ENCODE peak calls at places on chromosomes 6 and 20, in ten cellular contexts. One of them, this sample, is unnamed.

GRCh38 chr20:53609501-53610445 is 16.1 kb upstream of the ZNF217 start:
- DNase-seq in osteocyte: no peak
- DNase-seq in activated CD8-positive, alpha-beta T cell treated with anti-CD3 and anti-CD28 coated beads, Interleukin-2, amount 10 ng/mL, durations not matched to agents 7 days and 5 days: peak
- DNase-seq in Kasumi-1: peak
- DNase-seq in cardiac fibroblast: peak
- DNase-seq in mesendoderm: peak
- DNase-seq in anterior cingulate cortex: no peak
- DNase-seq in SK-N-SH: no peak
- DNase-seq in kidney tubule cell: peak
- DNase-seq in left cardiac atrium: peak
- DNase-seq in this sample: no peak

GRCh38 chr6:150255840-150256239 is 113.0 kb upstream of the IYD start:
- DNase-seq in osteocyte: no peak
- DNase-seq in activated CD8-positive, alpha-beta T cell treated with anti-CD3 and anti-CD28 coated beads, Interleukin-2, amount 10 ng/mL, durations not matched to agents 7 days and 5 days: no peak
- DNase-seq in Kasumi-1: no peak
- DNase-seq in cardiac fibroblast: no peak
- DNase-seq in mesendoderm: no peak
- DNase-seq in anterior cingulate cortex: no peak
- DNase-seq in SK-N-SH: no peak
- DNase-seq in kidney tubule cell: no peak
- DNase-seq in left cardiac atrium: no peak
- DNase-seq in this sample: no peak

GRCh38 chr6:5087389-5087788 is 2.2 kb downstream of the PPP1R3G start:
- DNase-seq in osteocyte: peak
- DNase-seq in activated CD8-positive, alpha-beta T cell treated with anti-CD3 and anti-CD28 coated beads, Interleukin-2, amount 10 ng/mL, durations not matched to agents 7 days and 5 days: no peak
- DNase-seq in Kasumi-1: no peak
- DNase-seq in cardiac fibroblast: no peak
- DNase-seq in mesendoderm: peak
- DNase-seq in anterior cingulate cortex: peak
- DNase-seq in SK-N-SH: no peak
- DNase-seq in kidney tubule cell: no peak
- DNase-seq in left cardiac atrium: peak
- DNase-seq in this sample: peak

GRCh38 chr6:47414517-47415167 is 62.9 kb upstream of the CD2AP start:
- DNase-seq in osteocyte: no peak
- DNase-seq in activated CD8-positive, alpha-beta T cell treated with anti-CD3 and anti-CD28 coated beads, Interleukin-2, amount 10 ng/mL, durations not matched to agents 7 days and 5 days: peak
- DNase-seq in Kasumi-1: peak
- DNase-seq in cardiac fibroblast: peak
- DNase-seq in mesendoderm: peak
- DNase-seq in anterior cingulate cortex: no peak
- DNase-seq in SK-N-SH: no peak
- DNase-seq in kidney tubule cell: peak
- DNase-seq in left cardiac atrium: no peak
- DNase-seq in this sample: no peak

GRCh38 chr20:57652865-57653545 is 32.8 kb upstream of the ZBP1 start:
- DNase-seq in osteocyte: peak
- DNase-seq in activated CD8-positive, alpha-beta T cell treated with anti-CD3 and anti-CD28 coated beads, Interleukin-2, amount 10 ng/mL, durations not matched to agents 7 days and 5 days: no peak
- DNase-seq in Kasumi-1: no peak
- DNase-seq in cardiac fibroblast: no peak
- DNase-seq in mesendoderm: no peak
- DNase-seq in anterior cingulate cortex: no peak
- DNase-seq in SK-N-SH: peak
- DNase-seq in kidney tubule cell: no peak
- DNase-seq in left cardiac atrium: no peak
- DNase-seq in this sample: peak

GRCh38 chr6:112231609-112232060 is 22.7 kb downstream of the LAMA4 start:
- DNase-seq in osteocyte: no peak
- DNase-seq in activated CD8-positive, alpha-beta T cell treated with anti-CD3 and anti-CD28 coated beads, Interleukin-2, amount 10 ng/mL, durations not matched to agents 7 days and 5 days: no peak
- DNase-seq in Kasumi-1: no peak
- DNase-seq in cardiac fibroblast: peak
- DNase-seq in mesendoderm: no peak
- DNase-seq in anterior cingulate cortex: no peak
- DNase-seq in SK-N-SH: no peak
- DNase-seq in kidney tubule cell: peak
- DNase-seq in left cardiac atrium: no peak
- DNase-seq in this sample: no peak

GRCh38 chr6:25100288-25100687 is 164.5 kb upstream of the RIPOR2 start:
- DNase-seq in osteocyte: no peak
- DNase-seq in activated CD8-positive, alpha-beta T cell treated with anti-CD3 and anti-CD28 coated beads, Interleukin-2, amount 10 ng/mL, durations not matched to agents 7 days and 5 days: no peak
- DNase-seq in Kasumi-1: no peak
- DNase-seq in cardiac fibroblast: peak
- DNase-seq in mesendoderm: no peak
- DNase-seq in anterior cingulate cortex: no peak
- DNase-seq in SK-N-SH: no peak
- DNase-seq in kidney tubule cell: no peak
- DNase-seq in left cardiac atrium: no peak
- DNase-seq in this sample: no peak

GRCh38 chr6:149128489-149129145 is 188.9 kb upstream of the TAB2 start:
- DNase-seq in osteocyte: no peak
- DNase-seq in activated CD8-positive, alpha-beta T cell treated with anti-CD3 and anti-CD28 coated beads, Interleukin-2, amount 10 ng/mL, durations not matched to agents 7 days and 5 days: peak
- DNase-seq in Kasumi-1: peak
- DNase-seq in cardiac fibroblast: no peak
- DNase-seq in mesendoderm: peak
- DNase-seq in anterior cingulate cortex: no peak
- DNase-seq in SK-N-SH: no peak
- DNase-seq in kidney tubule cell: no peak
- DNase-seq in left cardiac atrium: no peak
- DNase-seq in this sample: no peak

GRCh38 chr6:140850438-140850837 is 1282.3 kb upstream of the GJE1 start:
- DNase-seq in osteocyte: no peak
- DNase-seq in activated CD8-positive, alpha-beta T cell treated with anti-CD3 and anti-CD28 coated beads, Interleukin-2, amount 10 ng/mL, durations not matched to agents 7 days and 5 days: no peak
- DNase-seq in Kasumi-1: no peak
- DNase-seq in cardiac fibroblast: peak
- DNase-seq in mesendoderm: no peak
- DNase-seq in anterior cingulate cortex: no peak
- DNase-seq in SK-N-SH: no peak
- DNase-seq in kidney tubule cell: peak
- DNase-seq in left cardiac atrium: no peak
- DNase-seq in this sample: no peak

GRCh38 chr6:69663215-69663614 is 133.6 kb downstream of the LMBRD1 start:
- DNase-seq in osteocyte: no peak
- DNase-seq in activated CD8-positive, alpha-beta T cell treated with anti-CD3 and anti-CD28 coated beads, Interleukin-2, amount 10 ng/mL, durations not matched to agents 7 days and 5 days: no peak
- DNase-seq in Kasumi-1: no peak
- DNase-seq in cardiac fibroblast: no peak
- DNase-seq in mesendoderm: no peak
- DNase-seq in anterior cingulate cortex: no peak
- DNase-seq in SK-N-SH: no peak
- DNase-seq in kidney tubule cell: no peak
- DNase-seq in left cardiac atrium: no peak
- DNase-seq in this sample: no peak

GRCh38 chr20:881051-881820 is 34.9 kb downstream of the ANGPT4 start:
- DNase-seq in osteocyte: no peak
- DNase-seq in activated CD8-positive, alpha-beta T cell treated with anti-CD3 and anti-CD28 coated beads, Interleukin-2, amount 10 ng/mL, durations not matched to agents 7 days and 5 days: peak
- DNase-seq in Kasumi-1: peak
- DNase-seq in cardiac fibroblast: peak
- DNase-seq in mesendoderm: peak
- DNase-seq in anterior cingulate cortex: no peak
- DNase-seq in SK-N-SH: no peak
- DNase-seq in kidney tubule cell: peak
- DNase-seq in left cardiac atrium: no peak
- DNase-seq in this sample: no peak

GRCh38 chr6:6407061-6407723 is 86.7 kb upstream of the F13A1 start:
- DNase-seq in osteocyte: no peak
- DNase-seq in activated CD8-positive, alpha-beta T cell treated with anti-CD3 and anti-CD28 coated beads, Interleukin-2, amount 10 ng/mL, durations not matched to agents 7 days and 5 days: no peak
- DNase-seq in Kasumi-1: peak
- DNase-seq in cardiac fibroblast: no peak
- DNase-seq in mesendoderm: no peak
- DNase-seq in anterior cingulate cortex: no peak
- DNase-seq in SK-N-SH: no peak
- DNase-seq in kidney tubule cell: no peak
- DNase-seq in left cardiac atrium: no peak
- DNase-seq in this sample: no peak

GRCh38 chr6:33201147-33201545 is 479 bp downstream of the SLC39A7 start:
- DNase-seq in osteocyte: no peak
- DNase-seq in activated CD8-positive, alpha-beta T cell treated with anti-CD3 and anti-CD28 coated beads, Interleukin-2, amount 10 ng/mL, durations not matched to agents 7 days and 5 days: no peak
- DNase-seq in Kasumi-1: no peak
- DNase-seq in cardiac fibroblast: no peak
- DNase-seq in mesendoderm: no peak
- DNase-seq in anterior cingulate cortex: no peak
- DNase-seq in SK-N-SH: peak
- DNase-seq in kidney tubule cell: no peak
- DNase-seq in left cardiac atrium: peak
- DNase-seq in this sample: no peak

GRCh38 chr20:9409981-9410380 is 104.4 kb upstream of the LAMP5 start:
- DNase-seq in osteocyte: no peak
- DNase-seq in activated CD8-positive, alpha-beta T cell treated with anti-CD3 and anti-CD28 coated beads, Interleukin-2, amount 10 ng/mL, durations not matched to agents 7 days and 5 days: no peak
- DNase-seq in Kasumi-1: no peak
- DNase-seq in cardiac fibroblast: peak
- DNase-seq in mesendoderm: peak
- DNase-seq in anterior cingulate cortex: no peak
- DNase-seq in SK-N-SH: no peak
- DNase-seq in kidney tubule cell: peak
- DNase-seq in left cardiac atrium: no peak
- DNase-seq in this sample: no peak

This sample was measured in D341Med.